ENCODE peak calls at places on chromosome 1, in seven cellular contexts. S, H, F, M, I, E and C are unnamed samples.
A peak's percentile ranks its signal among the peaks of the same experiment; 100 is the strongest.

GRCh38 chr1:201137579-201138310 is 10.8 kb upstream of the ASCL5 start:
- DNase-seq in S (peak; percentile 71), H (no peak), F (no peak), M (peak; percentile 46), I (no peak), E (no peak), C (peak; percentile 84)

GRCh38 chr1:3895279-3895950 is 4.7 kb downstream of the C1orf174 start:
- DNase-seq in S (no peak), H (no peak), F (no peak), M (no peak), I (no peak), E (no peak), C (no peak)

GRCh38 chr1:107479865-107480264 is 339.0 kb downstream of the NTNG1 start:
- DNase-seq in S (no peak), H (no peak), F (no peak), M (no peak), I (no peak), E (no peak), C (no peak)

GRCh38 chr1:93296555-93297154 is 49.1 kb upstream of the DR1 start:
- DNase-seq in S (no peak), H (no peak), F (no peak), M (no peak), I (no peak), E (peak; percentile 40), C (no peak)

GRCh38 chr1:88877911-88878310 is 13.5 kb downstream of the GTF2B start:
- DNase-seq in S (no peak), H (no peak), F (no peak), M (no peak), I (no peak), E (no peak), C (no peak)

GRCh38 chr1:85297855-85298629 is 21.6 kb upstream of the BCL10 start:
- DNase-seq in S (peak; percentile 75), H (no peak), F (no peak), M (peak; percentile 60), I (no peak), E (no peak), C (no peak)

GRCh38 chr1:90074555-90075315 is 79.8 kb downstream of the ZNF326 start:
- DNase-seq in S (no peak), H (no peak), F (no peak), M (no peak), I (no peak), E (no peak), C (no peak)

GRCh38 chr1:156083800-156084790 is 1.8 kb upstream of the MEX3A start:
- DNase-seq in S (no peak), H (no peak), F (no peak), M (no peak), I (no peak), E (no peak), C (no peak)

GRCh38 chr1:111221633-111222286 is 5.8 kb upstream of the CHI3L2 start:
- DNase-seq in S (no peak), H (no peak), F (no peak), M (no peak), I (peak; percentile 93), E (no peak), C (no peak)

GRCh38 chr1:6260961-6261614 is at the start of gene GPR153:
- DNase-seq in S (no peak), H (no peak), F (no peak), M (no peak), I (no peak), E (peak; percentile 60), C (no peak)

GRCh38 chr1:53604291-53604919 is 134.6 kb downstream of the GLIS1 start:
- DNase-seq in S (no peak), H (no peak), F (no peak), M (no peak), I (no peak), E (no peak), C (no peak)

DNA sequence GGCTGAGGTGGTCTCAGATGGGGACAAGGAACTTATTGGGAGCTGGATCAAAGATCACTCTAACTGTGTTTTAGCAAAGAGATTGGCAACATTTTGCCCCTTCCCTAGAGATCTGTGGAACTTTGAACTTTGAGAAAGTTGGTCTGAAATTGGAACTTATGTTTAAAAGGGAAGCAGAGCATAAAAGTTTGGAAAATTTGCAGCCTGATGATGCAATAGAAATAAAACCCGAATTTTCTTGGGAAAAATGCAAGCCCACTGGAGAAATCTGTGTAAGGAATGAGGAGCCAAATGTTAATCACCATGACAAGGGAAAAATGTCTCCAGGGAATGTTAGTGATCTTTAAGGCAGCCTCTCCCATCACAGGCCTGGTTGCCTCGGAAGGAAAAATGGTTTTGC is 17.2 kb downstream of the CFH start:
- DNase-seq in S (no peak), H (no peak), F (no peak), M (no peak), I (no peak), E (no peak), C (no peak)
- H3K27ac ChIP-seq in S (no peak overlapping the region), H (no peak overlapping the region), F (no peak overlapping the region), M (no peak overlapping the region), I (no peak overlapping the region), E (no peak overlapping the region), C (no peak overlapping the region)

GRCh38 chr1:47128221-47128620 is 9.0 kb upstream of the CYP4A22 start:
- DNase-seq in S (no peak), H (no peak), F (no peak), M (no peak), I (no peak), E (no peak), C (no peak)
- H3K27ac ChIP-seq in S (no peak overlapping the region), H (no peak overlapping the region), F (no peak overlapping the region), M (no peak overlapping the region), I (no peak overlapping the region), E (no peak overlapping the region), C (no peak overlapping the region)

GRCh38 chr1:19404748-19405147 is 80.6 kb downstream of the CAPZB start:
- DNase-seq in S (no peak), H (no peak), F (no peak), M (no peak), I (no peak), E (no peak), C (no peak)
- H3K27ac ChIP-seq in S (peak overlapping the region; percentile 72), H (peak overlapping the region; percentile 88), F (peak overlapping the region; percentile 8), M (no peak overlapping the region), I (no peak overlapping the region), E (no peak overlapping the region), C (no peak overlapping the region)

GRCh38 chr1:68959631-68960030 is 462.7 kb upstream of the DEPDC1 start:
- DNase-seq in S (no peak), H (no peak), F (no peak), M (no peak), I (no peak), E (no peak), C (no peak)

GRCh38 chr1:68953316-68953715 is 456.4 kb upstream of the DEPDC1 start:
- DNase-seq in S (no peak), H (no peak), F (no peak), M (no peak), I (no peak), E (no peak), C (no peak)

GRCh38 chr1:68954841-68955240 is 458.0 kb upstream of the DEPDC1 start:
- DNase-seq in S (no peak), H (no peak), F (no peak), M (no peak), I (no peak), E (no peak), C (no peak)

GRCh38 chr1:68958957-68959356 is 462.1 kb upstream of the DEPDC1 start:
- DNase-seq in S (no peak), H (no peak), F (no peak), M (no peak), I (no peak), E (no peak), C (no peak)

DNA sequence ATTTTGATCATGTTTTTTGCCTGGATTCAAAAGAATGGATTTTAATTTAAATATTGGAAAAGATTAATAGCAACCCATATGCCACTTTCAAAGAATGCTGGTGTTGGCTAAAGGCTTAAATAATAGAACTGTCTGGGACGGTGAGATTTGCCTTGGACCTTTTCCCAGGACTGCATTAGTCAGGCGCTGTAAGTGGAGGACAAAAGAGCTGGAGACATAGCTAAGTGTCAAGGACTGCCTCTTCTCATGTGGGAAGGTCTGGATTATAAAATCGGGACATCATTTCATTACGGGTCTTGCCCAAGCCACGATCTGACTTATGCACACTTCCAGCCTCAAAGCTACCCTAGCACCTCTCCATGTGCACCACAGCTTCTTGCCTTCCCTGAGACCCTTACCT is 458.5 kb upstream of the DEPDC1 start:
- DNase-seq in S (no peak), H (no peak), F (no peak), M (no peak), I (no peak), E (no peak), C (no peak)
- H3K27ac ChIP-seq in S (no peak overlapping the region), H (no peak overlapping the region), F (no peak overlapping the region), M (no peak overlapping the region), I (no peak overlapping the region), E (no peak overlapping the region), C (no peak overlapping the region)

GRCh38 chr1:198556969-198557368 is 16.5 kb upstream of the ATP6V1G3 start:
- DNase-seq in S (no peak), H (peak; percentile 1), F (peak; percentile 24), M (peak; percentile 55), I (peak; percentile 92), E (no peak), C (no peak)
- H3K27ac ChIP-seq in S (no peak overlapping the region), H (no peak overlapping the region), F (no peak overlapping the region), M (no peak overlapping the region), I (peak overlapping the region; percentile 32), E (no peak overlapping the region), C (no peak overlapping the region)

GRCh38 chr1:169679692-169680091 is 31.7 kb downstream of the SELL start:
- DNase-seq in S (no peak), H (no peak), F (no peak), M (no peak), I (no peak), E (no peak), C (no peak)
- H3K27ac ChIP-seq in S (no peak overlapping the region), H (no peak overlapping the region), F (no peak overlapping the region), M (no peak overlapping the region), I (peak overlapping the region; percentile 75), E (no peak overlapping the region), C (no peak overlapping the region)

GRCh38 chr1:116981521-116982037 is 20.0 kb upstream of the CD101 start:
- DNase-seq in S (no peak), H (no peak), F (no peak), M (no peak), I (no peak), E (no peak), C (no peak)

GRCh38 chr1:116984406-116985160 is 17.0 kb upstream of the CD101 start:
- DNase-seq in S (no peak), H (no peak), F (no peak), M (no peak), I (no peak), E (no peak), C (peak; percentile 24)

GRCh38 chr1:116983678-116984077 is 17.9 kb upstream of the CD101 start:
- DNase-seq in S (no peak), H (no peak), F (no peak), M (no peak), I (no peak), E (no peak), C (no peak)

GRCh38 chr1:116983112-116983511 is 18.4 kb upstream of the CD101 start:
- DNase-seq in S (no peak), H (no peak), F (no peak), M (no peak), I (no peak), E (no peak), C (no peak)

GRCh38 chr1:116982319-116983004 is 19.1 kb upstream of the CD101 start:
- DNase-seq in S (no peak), H (no peak), F (no peak), M (no peak), I (no peak), E (peak; percentile 69), C (no peak)
- H3K27ac ChIP-seq in S (no peak overlapping the region), H (no peak overlapping the region), F (no peak overlapping the region), M (no peak overlapping the region), I (no peak overlapping the region), E (no peak overlapping the region), C (no peak overlapping the region)

GRCh38 chr1:17053071-17053684 is 654 bp downstream of the SDHB start:
- DNase-seq in S (no peak), H (no peak), F (no peak), M (no peak), I (peak; percentile 8), E (no peak), C (no peak)
- H3K27ac ChIP-seq in S (peak overlapping the region; percentile 81), H (peak overlapping the region; percentile 98), F (peak overlapping the region; percentile 73), M (peak overlapping the region; percentile 92), I (peak overlapping the region; percentile 27), E (no peak overlapping the region), C (peak overlapping the region; percentile 94)